ENCODE peak calls at places on chromosomes 3 and 15, in six cellular contexts. Z, F, E, U, G and T are unnamed samples.

GRCh38 chr3:127655641-127656040 is 17.1 kb upstream of the ABTB1 start:
- DNase-seq in G (no peak), Z (peak; percentile 24), F (no peak), E (no peak), U (no peak), T (no peak)

GRCh38 chr3:9142346-9142745 is 107.1 kb downstream of the SRGAP3 start:
- DNase-seq in U (no peak), E (no peak), F (peak; percentile 26), G (no peak), Z (no peak), T (no peak)

GRCh38 chr15:78640840-78641733 is at the start of gene CHRNB4:
- DNase-seq in F (peak; percentile 92), G (no peak), U (no peak), Z (no peak), E (no peak), T (no peak)

GRCh38 chr3:187261541-187261969 is 30.0 kb downstream of the MASP1 start:
- DNase-seq in G (no peak), Z (no peak), U (peak; percentile 54), E (no peak), F (no peak), T (no peak)

GRCh38 chr3:112464264-112464663 is 35.0 kb downstream of the BTLA start:
- DNase-seq in F (no peak), E (peak; percentile 75), U (no peak), Z (no peak), G (peak; percentile 54), T (peak; percentile 31)

GRCh38 chr3:37097776-37098175 is 76.6 kb downstream of the LRRFIP2 start:
- DNase-seq in U (no peak), G (no peak), F (no peak), E (no peak), Z (no peak), T (no peak)

GRCh38 chr3:139534992-139535879 is 4.3 kb downstream of the RBP1 start:
- DNase-seq in U (peak; percentile 48), G (no peak), E (no peak), F (peak; percentile 25), Z (peak; percentile 92), T (no peak)

GRCh38 chr15:89817701-89818280 is 3.1 kb upstream of the ANPEP start:
- DNase-seq in U (no peak), G (no peak), Z (peak; percentile 31), F (no peak), E (no peak), T (no peak)

GRCh38 chr3:127857270-127857801 is 35.0 kb upstream of the MGLL start:
- DNase-seq in F (no peak), U (no peak), E (peak; percentile 21), G (no peak), Z (no peak), T (peak; percentile 39)

GRCh38 chr3:119420196-119420595 is 43.2 kb downstream of the TMEM39A start:
- DNase-seq in U (no peak), Z (no peak), E (no peak), G (no peak), F (no peak), T (no peak)

GRCh38 chr15:66294157-66294931 is 976 bp downstream of the DIS3L start:
- DNase-seq in U (peak; percentile 24), G (no peak), F (no peak), Z (peak; percentile 39), E (no peak), T (peak; percentile 39)

GRCh38 chr3:157499342-157499963 is 3.8 kb downstream of the VEPH1 start:
- DNase-seq in Z (peak; percentile 18), U (no peak), E (no peak), F (peak; percentile 79), G (no peak), T (no peak)

GRCh38 chr15:88623061-88623460 is 1.9 kb downstream of the AEN start:
- DNase-seq in F (no peak), Z (peak; percentile 81), G (no peak), U (peak; percentile 34), E (peak; percentile 65), T (no peak)

GRCh38 chr3:160038862-160039562 is 50.4 kb downstream of the IL12A start:
- DNase-seq in E (peak; percentile 29), G (peak; percentile 31), F (peak; percentile 73), U (no peak), Z (no peak), T (peak; percentile 41)

GRCh38 chr3:160035757-160036156 is 47.1 kb downstream of the IL12A start:
- DNase-seq in G (no peak), U (no peak), F (no peak), Z (no peak), E (no peak), T (no peak)

GRCh38 chr3:160040181-160040580 is 51.5 kb downstream of the IL12A start:
- DNase-seq in Z (no peak), E (no peak), G (no peak), F (no peak), U (no peak), T (no peak)
- TF ChIP-seq CTCF in Z (no peak), E (no peak), G (no peak), F (no peak), U (no peak), T (no peak)

DNA sequence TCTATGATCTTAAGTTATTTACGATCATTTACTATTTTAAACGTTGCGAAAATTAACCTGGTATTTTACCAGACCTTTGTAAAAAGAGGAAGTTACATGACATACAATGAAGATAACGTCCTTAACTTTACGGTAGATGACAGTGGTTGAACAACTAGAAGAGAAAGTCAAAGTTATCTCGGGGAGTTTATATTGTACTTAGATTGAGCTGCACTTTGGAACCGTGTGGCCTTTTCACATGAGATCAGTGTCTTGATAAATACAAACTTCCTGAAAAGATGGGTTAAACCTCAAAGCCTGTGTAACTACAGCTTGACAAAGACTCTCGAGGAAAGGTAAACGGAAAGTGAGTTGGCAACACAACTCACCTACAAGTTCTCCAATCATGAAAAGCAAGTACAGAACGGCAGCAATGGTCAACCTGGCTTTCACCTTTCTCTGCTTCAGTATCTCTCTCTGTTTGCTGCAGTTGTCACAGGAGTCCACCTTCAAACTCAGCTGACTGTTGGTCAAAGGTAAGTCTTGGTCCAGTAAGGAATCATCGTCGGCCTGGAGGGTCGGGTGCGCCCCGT is 873 bp downstream of the SLC30A4 start:
- DNase-seq in G (peak; percentile 20), F (no peak), E (peak; percentile 57), U (no peak), Z (no peak), T (peak; percentile 38)
- TF ChIP-seq CTCF in G (no peak), F (no peak), E (no peak), U (no peak), Z (no peak), T (no peak)

DNA sequence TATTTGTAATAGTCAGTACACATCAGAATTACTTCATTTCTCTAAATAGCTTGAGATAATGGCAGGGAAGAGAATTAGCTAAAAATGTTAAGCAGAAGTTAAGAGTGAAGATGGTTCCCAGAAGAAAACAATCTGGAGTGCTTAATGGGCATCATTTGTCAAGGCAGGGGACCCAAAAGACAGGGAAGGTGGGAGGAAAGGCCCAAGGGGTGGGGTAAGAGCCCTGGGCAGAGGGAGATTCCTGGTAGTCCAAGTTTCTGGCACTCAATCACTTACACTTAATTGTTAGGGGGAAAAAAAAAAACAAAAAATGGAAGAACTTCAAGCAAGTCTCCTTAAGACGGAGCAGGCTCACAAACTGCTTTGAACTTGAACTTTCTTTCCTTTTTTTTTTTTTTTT is 28.9 kb downstream of the TNFAIP8L3 start:
- DNase-seq in F (no peak), E (no peak), U (no peak), Z (no peak), G (no peak), T (no peak)
- TF ChIP-seq CTCF in F (no peak), E (no peak), U (no peak), Z (no peak), G (no peak), T (no peak)

DNA sequence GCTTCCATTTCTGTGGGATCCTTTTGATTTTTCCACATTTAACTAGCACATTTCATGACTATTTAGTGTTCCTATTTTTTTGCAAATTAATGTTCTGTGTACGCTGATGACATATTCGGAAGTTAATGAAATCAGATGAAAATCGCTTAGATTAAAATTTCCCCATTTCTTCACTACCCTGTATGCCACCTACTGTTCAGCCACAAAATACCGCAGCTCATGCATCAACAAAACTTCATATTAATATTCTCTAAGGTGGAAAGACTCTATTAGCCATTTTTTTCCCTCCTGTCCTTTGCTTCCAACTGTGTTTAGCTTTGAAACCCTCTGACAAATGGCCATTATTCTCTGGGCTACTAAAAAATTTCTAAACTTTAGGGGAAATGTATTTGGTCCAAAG is 300.6 kb downstream of the MECOM start:
- DNase-seq in U (no peak), Z (no peak), G (no peak), E (no peak), F (no peak), T (no peak)
- TF ChIP-seq CTCF in U (peak; percentile 21), Z (peak; percentile 35), G (no peak), E (peak; percentile 2), F (no peak), T (no peak)

GRCh38 chr3:53175613-53176537 is 14.9 kb downstream of the PRKCD start:
- DNase-seq in E (no peak), Z (no peak), F (no peak), U (no peak), G (no peak), T (no peak)
- TF ChIP-seq CTCF in E (no peak), Z (no peak), F (no peak), U (no peak), G (no peak), T (no peak)

DNA sequence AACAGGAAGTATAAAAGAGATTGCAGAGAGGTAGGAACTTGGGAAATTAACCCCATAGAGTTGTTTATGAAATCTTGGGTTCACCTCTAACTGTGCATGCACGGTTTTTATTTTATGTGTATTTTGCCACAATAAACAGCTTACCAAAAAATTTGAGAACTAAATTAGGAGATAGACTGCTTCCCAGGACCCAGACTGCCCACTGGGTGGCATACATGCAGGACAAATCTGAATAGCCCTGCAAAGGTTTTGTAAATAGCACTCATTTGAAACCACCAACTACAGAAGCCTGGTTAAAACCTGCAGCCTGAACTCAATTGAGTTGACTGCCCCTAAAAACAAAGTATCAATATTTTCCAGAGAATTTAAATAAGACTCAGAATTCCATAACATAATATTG is 96.4 kb upstream of the SLCO2A1 start:
- DNase-seq in Z (no peak), F (no peak), E (peak; percentile 11), U (no peak), G (no peak), T (no peak)
- TF ChIP-seq CTCF in Z (peak; percentile 51), F (no peak), E (no peak), U (peak; percentile 26), G (peak; percentile 14), T (no peak)